ENCODE peak calls at places on chromosomes 16 and 17, in eight cellular contexts. One of them, this sample, is unnamed.

GRCh38 chr17:31721291-31722025 is 137.6 kb downstream of the COPRS start:
- DNase-seq in PC-3: no peak
- DNase-seq in OCI-LY7: no peak
- DNase-seq in hepatocyte: no peak
- DNase-seq in GM23338: no peak
- DNase-seq in HCT116: no peak
- DNase-seq in SK-N-SH: no peak
- DNase-seq in MM.1S: no peak
- DNase-seq in this sample: no peak

GRCh38 chr16:56289862-56290261 is 98.6 kb downstream of the GNAO1 start:
- DNase-seq in PC-3: no peak
- DNase-seq in OCI-LY7: no peak
- DNase-seq in hepatocyte: no peak
- DNase-seq in GM23338: no peak
- DNase-seq in HCT116: no peak
- DNase-seq in SK-N-SH: no peak
- DNase-seq in MM.1S: no peak
- DNase-seq in this sample: peak

GRCh38 chr17:31509095-31509804 is 117.8 kb downstream of the RAB11FIP4 start:
- DNase-seq in PC-3: no peak
- DNase-seq in OCI-LY7: no peak
- DNase-seq in hepatocyte: no peak
- DNase-seq in GM23338: no peak
- DNase-seq in HCT116: no peak
- DNase-seq in SK-N-SH: no peak
- DNase-seq in MM.1S: no peak
- DNase-seq in this sample: no peak

GRCh38 chr16:27258241-27258734 is 10.3 kb downstream of the NSMCE1 start:
- DNase-seq in PC-3: peak
- DNase-seq in OCI-LY7: no peak
- DNase-seq in hepatocyte: no peak
- DNase-seq in GM23338: no peak
- DNase-seq in HCT116: no peak
- DNase-seq in SK-N-SH: no peak
- DNase-seq in MM.1S: no peak
- DNase-seq in this sample: no peak

GRCh38 chr17:30550512-30551273 is 73.5 kb downstream of the GOSR1 start:
- DNase-seq in PC-3: peak
- DNase-seq in OCI-LY7: peak
- DNase-seq in hepatocyte: no peak
- DNase-seq in GM23338: no peak
- DNase-seq in HCT116: peak
- DNase-seq in SK-N-SH: no peak
- DNase-seq in MM.1S: no peak
- DNase-seq in this sample: no peak

GRCh38 chr17:34166394-34166793 is 88.7 kb upstream of the CCL2 start:
- DNase-seq in PC-3: no peak
- DNase-seq in OCI-LY7: no peak
- DNase-seq in hepatocyte: no peak
- DNase-seq in GM23338: no peak
- DNase-seq in HCT116: no peak
- DNase-seq in SK-N-SH: no peak
- DNase-seq in MM.1S: no peak
- DNase-seq in this sample: no peak

GRCh38 chr16:81686391-81687182 is 92.5 kb upstream of the PLCG2 start:
- DNase-seq in PC-3: no peak
- DNase-seq in OCI-LY7: no peak
- DNase-seq in hepatocyte: peak
- DNase-seq in GM23338: no peak
- DNase-seq in HCT116: no peak
- DNase-seq in SK-N-SH: no peak
- DNase-seq in MM.1S: no peak
- DNase-seq in this sample: no peak

GRCh38 chr16:31365131-31365865 is 10.3 kb downstream of the ITGAX start:
- DNase-seq in PC-3: no peak
- DNase-seq in OCI-LY7: no peak
- DNase-seq in hepatocyte: no peak
- DNase-seq in GM23338: no peak
- DNase-seq in HCT116: no peak
- DNase-seq in SK-N-SH: no peak
- DNase-seq in MM.1S: no peak
- DNase-seq in this sample: no peak

GRCh38 chr17:48718162-48718780 is 4.0 kb downstream of the PRAC1 start:
- DNase-seq in PC-3: peak
- DNase-seq in OCI-LY7: no peak
- DNase-seq in hepatocyte: no peak
- DNase-seq in GM23338: peak
- DNase-seq in HCT116: no peak
- DNase-seq in SK-N-SH: no peak
- DNase-seq in MM.1S: no peak
- DNase-seq in this sample: peak

GRCh38 chr16:12160815-12161550 is 184.4 kb downstream of the SNX29 start:
- DNase-seq in PC-3: no peak
- DNase-seq in OCI-LY7: no peak
- DNase-seq in hepatocyte: no peak
- DNase-seq in GM23338: no peak
- DNase-seq in HCT116: no peak
- DNase-seq in SK-N-SH: no peak
- DNase-seq in MM.1S: no peak
- DNase-seq in this sample: no peak

GRCh38 chr16:10558746-10559641 is 21.4 kb downstream of the EMP2 start:
- DNase-seq in PC-3: peak
- DNase-seq in OCI-LY7: no peak
- DNase-seq in hepatocyte: no peak
- DNase-seq in GM23338: no peak
- DNase-seq in HCT116: no peak
- DNase-seq in SK-N-SH: no peak
- DNase-seq in MM.1S: no peak
- DNase-seq in this sample: no peak

GRCh38 chr16:48284772-48285409 is 37.6 kb upstream of the ABCC11 start:
- DNase-seq in PC-3: no peak
- DNase-seq in OCI-LY7: no peak
- DNase-seq in hepatocyte: no peak
- DNase-seq in GM23338: peak
- DNase-seq in HCT116: no peak
- DNase-seq in SK-N-SH: no peak
- DNase-seq in MM.1S: peak
- DNase-seq in this sample: no peak

GRCh38 chr17:81252336-81253329 is 13.5 kb downstream of the NDUFAF8 start:
- DNase-seq in PC-3: no peak
- DNase-seq in OCI-LY7: peak
- DNase-seq in hepatocyte: no peak
- DNase-seq in GM23338: no peak
- DNase-seq in HCT116: no peak
- DNase-seq in SK-N-SH: no peak
- DNase-seq in MM.1S: no peak
- DNase-seq in this sample: no peak

GRCh38 chr16:9119795-9120194 is 28.4 kb downstream of the HAPSTR1 start:
- DNase-seq in PC-3: no peak
- DNase-seq in OCI-LY7: no peak
- DNase-seq in hepatocyte: no peak
- DNase-seq in GM23338: no peak
- DNase-seq in HCT116: no peak
- DNase-seq in SK-N-SH: no peak
- DNase-seq in MM.1S: no peak
- DNase-seq in this sample: no peak
- TF ChIP-seq CTCF in PC-3: peak
- TF ChIP-seq CTCF in OCI-LY7: peak
- TF ChIP-seq CTCF in hepatocyte: no peak
- TF ChIP-seq CTCF in GM23338: no peak
- TF ChIP-seq CTCF in HCT116: no peak
- TF ChIP-seq CTCF in SK-N-SH: peak
- TF ChIP-seq CTCF in MM.1S: no peak
- TF ChIP-seq CTCF in this sample: no peak

GRCh38 chr16:89949121-89949742 is 677 bp downstream of the DEF8 start:
- DNase-seq in PC-3: no peak
- DNase-seq in OCI-LY7: no peak
- DNase-seq in hepatocyte: no peak
- DNase-seq in GM23338: peak
- DNase-seq in HCT116: no peak
- DNase-seq in SK-N-SH: peak
- DNase-seq in MM.1S: no peak
- DNase-seq in this sample: no peak

GRCh38 chr16:89949756-89950155 is 1.2 kb downstream of the DEF8 start:
- DNase-seq in PC-3: no peak
- DNase-seq in OCI-LY7: peak
- DNase-seq in hepatocyte: no peak
- DNase-seq in GM23338: no peak
- DNase-seq in HCT116: no peak
- DNase-seq in SK-N-SH: no peak
- DNase-seq in MM.1S: no peak
- DNase-seq in this sample: no peak

GRCh38 chr16:89946515-89946914 is 2.0 kb upstream of the DEF8 start:
- DNase-seq in PC-3: no peak
- DNase-seq in OCI-LY7: no peak
- DNase-seq in hepatocyte: no peak
- DNase-seq in GM23338: no peak
- DNase-seq in HCT116: no peak
- DNase-seq in SK-N-SH: no peak
- DNase-seq in MM.1S: no peak
- DNase-seq in this sample: no peak

GRCh38 chr16:89945654-89946053 is 2.9 kb upstream of the DEF8 start:
- DNase-seq in PC-3: peak
- DNase-seq in OCI-LY7: peak
- DNase-seq in hepatocyte: no peak
- DNase-seq in GM23338: peak
- DNase-seq in HCT116: no peak
- DNase-seq in SK-N-SH: no peak
- DNase-seq in MM.1S: no peak
- DNase-seq in this sample: no peak

GRCh38 chr16:89944773-89945172 is 3.8 kb upstream of the DEF8 start:
- DNase-seq in PC-3: no peak
- DNase-seq in OCI-LY7: peak
- DNase-seq in hepatocyte: no peak
- DNase-seq in GM23338: no peak
- DNase-seq in HCT116: no peak
- DNase-seq in SK-N-SH: no peak
- DNase-seq in MM.1S: no peak
- DNase-seq in this sample: no peak
- TF ChIP-seq EZH2phosphoT487 in PC-3: no peak
- TF ChIP-seq EZH2phosphoT487 in OCI-LY7: no peak
- TF ChIP-seq EZH2phosphoT487 in hepatocyte: no peak
- TF ChIP-seq EZH2phosphoT487 in GM23338: no peak
- TF ChIP-seq EZH2phosphoT487 in HCT116: no peak
- TF ChIP-seq EZH2phosphoT487 in SK-N-SH: no peak
- TF ChIP-seq EZH2phosphoT487 in MM.1S: no peak
- TF ChIP-seq EZH2phosphoT487 in this sample: no peak

DNA sequence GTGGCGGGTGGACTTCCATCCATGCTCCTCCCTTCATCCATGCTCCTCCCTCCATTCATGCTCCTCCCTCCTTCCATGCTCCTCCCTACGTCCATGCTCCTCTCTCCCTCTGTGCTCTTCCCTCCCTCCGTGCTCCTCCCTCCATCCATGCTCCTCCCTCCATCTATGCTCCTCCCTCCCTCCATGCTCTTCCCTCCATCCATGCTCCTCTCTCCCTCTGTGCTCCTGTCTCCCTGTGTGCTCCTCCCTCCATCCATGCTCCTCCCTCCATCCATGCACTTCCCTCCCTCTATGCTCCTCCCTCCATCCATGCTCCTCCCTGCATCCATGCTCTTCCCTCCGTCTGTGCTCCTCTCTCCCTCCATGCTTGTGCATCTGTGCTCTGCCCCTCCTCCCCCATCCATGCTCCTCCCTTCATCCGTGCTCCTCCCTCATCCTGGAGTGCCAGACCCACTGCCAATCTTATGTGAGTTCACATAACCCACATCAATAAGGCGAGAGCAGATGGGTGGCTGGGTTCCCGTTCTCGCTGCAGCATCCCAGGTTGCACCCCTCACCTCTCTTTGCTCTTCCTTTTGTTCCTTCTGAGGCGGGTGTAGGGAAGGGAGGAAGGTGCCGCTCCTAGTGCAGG is 22.8 kb downstream of the KSR1 start:
- DNase-seq in PC-3: no peak
- DNase-seq in OCI-LY7: no peak
- DNase-seq in hepatocyte: no peak
- DNase-seq in GM23338: no peak
- DNase-seq in HCT116: no peak
- DNase-seq in SK-N-SH: no peak
- DNase-seq in MM.1S: no peak
- DNase-seq in this sample: no peak
- TF ChIP-seq CTCF in PC-3: no peak
- TF ChIP-seq CTCF in OCI-LY7: no peak
- TF ChIP-seq CTCF in hepatocyte: no peak
- TF ChIP-seq CTCF in GM23338: no peak
- TF ChIP-seq CTCF in HCT116: no peak
- TF ChIP-seq CTCF in SK-N-SH: no peak
- TF ChIP-seq CTCF in MM.1S: no peak
- TF ChIP-seq CTCF in this sample: no peak

GRCh38 chr17:40373999-40374398 is 9.5 kb upstream of the GJD3 start:
- DNase-seq in PC-3: no peak
- DNase-seq in OCI-LY7: no peak
- DNase-seq in hepatocyte: no peak
- DNase-seq in GM23338: no peak
- DNase-seq in HCT116: no peak
- DNase-seq in SK-N-SH: no peak
- DNase-seq in MM.1S: no peak
- DNase-seq in this sample: no peak

GRCh38 chr17:40369923-40370322 is 5.4 kb upstream of the GJD3 start:
- DNase-seq in PC-3: no peak
- DNase-seq in OCI-LY7: no peak
- DNase-seq in hepatocyte: no peak
- DNase-seq in GM23338: no peak
- DNase-seq in HCT116: no peak
- DNase-seq in SK-N-SH: no peak
- DNase-seq in MM.1S: no peak
- DNase-seq in this sample: no peak

GRCh38 chr17:40372031-40372430 is 7.5 kb upstream of the GJD3 start:
- DNase-seq in PC-3: no peak
- DNase-seq in OCI-LY7: no peak
- DNase-seq in hepatocyte: no peak
- DNase-seq in GM23338: no peak
- DNase-seq in HCT116: no peak
- DNase-seq in SK-N-SH: no peak
- DNase-seq in MM.1S: no peak
- DNase-seq in this sample: no peak

GRCh38 chr17:40373324-40373723 is 8.8 kb upstream of the GJD3 start:
- DNase-seq in PC-3: no peak
- DNase-seq in OCI-LY7: no peak
- DNase-seq in hepatocyte: no peak
- DNase-seq in GM23338: no peak
- DNase-seq in HCT116: no peak
- DNase-seq in SK-N-SH: no peak
- DNase-seq in MM.1S: no peak
- DNase-seq in this sample: no peak

DNA sequence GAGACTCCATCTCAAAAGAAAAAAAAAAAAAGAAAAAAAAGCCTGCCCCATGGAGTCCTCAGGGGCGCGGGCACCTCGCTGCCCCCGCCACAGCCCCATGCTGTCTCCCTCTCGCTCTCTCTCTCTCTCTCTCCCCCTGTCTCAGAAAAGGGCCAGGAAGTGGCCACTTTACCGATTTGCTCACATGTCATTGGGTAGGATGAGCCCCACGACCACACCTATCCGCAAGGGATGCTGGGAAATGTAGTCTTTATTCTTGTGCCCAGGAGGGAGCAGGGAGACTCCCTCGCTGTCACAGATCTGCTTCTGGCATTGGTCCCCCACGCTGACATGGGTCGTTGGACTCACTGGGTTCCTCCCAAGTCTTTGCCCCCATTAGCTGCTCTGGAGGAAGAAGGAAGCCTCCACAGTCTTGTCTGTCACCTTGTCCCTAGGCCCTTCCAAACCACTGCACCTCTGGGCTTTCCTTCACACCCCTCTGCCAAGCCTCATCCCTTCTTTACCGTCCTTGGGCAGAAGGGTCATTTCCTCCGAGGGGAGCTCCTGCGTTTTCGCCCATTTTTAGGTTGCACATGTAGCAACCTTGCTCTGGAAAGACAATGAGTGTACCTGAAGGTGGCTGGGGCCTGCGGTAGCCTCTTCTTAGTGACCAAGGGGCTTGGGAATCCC is 6.9 kb upstream of the GJD3 start:
- DNase-seq in PC-3: no peak
- DNase-seq in OCI-LY7: peak
- DNase-seq in hepatocyte: no peak
- DNase-seq in GM23338: peak
- DNase-seq in HCT116: peak
- DNase-seq in SK-N-SH: peak
- DNase-seq in MM.1S: no peak
- DNase-seq in this sample: no peak
- TF ChIP-seq EZH2phosphoT487 in PC-3: no peak
- TF ChIP-seq EZH2phosphoT487 in OCI-LY7: no peak
- TF ChIP-seq EZH2phosphoT487 in hepatocyte: no peak
- TF ChIP-seq EZH2phosphoT487 in GM23338: no peak
- TF ChIP-seq EZH2phosphoT487 in HCT116: no peak
- TF ChIP-seq EZH2phosphoT487 in SK-N-SH: no peak
- TF ChIP-seq EZH2phosphoT487 in MM.1S: no peak
- TF ChIP-seq EZH2phosphoT487 in this sample: no peak

This sample was measured in neural progenitor cell.